ENCODE peak calls at places on chromosomes 13 and 19, in four cellular contexts. X is stimulated activated CD8-positive, alpha-beta memory T cell treated with anti-CD3 and anti-CD28 coated beads, Interleukin-2, amount 100 ng/mL, for 48 hours; P is effector memory CD8-positive, alpha-beta T cell; Z is EL. F is an unnamed sample.

GRCh38 chr13:55307909-55308308 is 1832.8 kb upstream of the PRR20A start:
- DNase-seq in X (no peak), Z (no peak), P (no peak), F (no peak)

GRCh38 chr13:39635564-39635963 is 19.9 kb upstream of the COG6 start:
- DNase-seq in P (no peak), Z (no peak), X (no peak), F (no peak)

GRCh38 chr19:8361921-8362793 is 1.8 kb upstream of the ANGPTL4 start:
- DNase-seq in P (no peak), Z (peak; percentile 99), X (no peak), F (peak; percentile 98)

GRCh38 chr19:28539759-28540158 is 673.2 kb downstream of the UQCRFS1 start:
- DNase-seq in P (no peak), Z (no peak), X (no peak), F (no peak)

GRCh38 chr19:13100031-13100588 is 2.5 kb downstream of the LYL1 start:
- DNase-seq in X (no peak), Z (no peak), P (peak; percentile 76), F (no peak)

GRCh38 chr19:46211201-46211881 is 18.2 kb upstream of the IGFL1 start:
- DNase-seq in P (no peak), X (no peak), Z (peak; percentile 18), F (peak; percentile 80)

GRCh38 chr19:53196777-53197396 is 3.7 kb upstream of the ZNF665 start:
- DNase-seq in X (peak; percentile 89), P (peak; percentile 90), Z (peak; percentile 91), F (peak; percentile 61)

GRCh38 chr13:64397699-64398098 is 2832.4 kb downstream of the PCDH9 start:
- DNase-seq in X (no peak), P (no peak), Z (peak; percentile 33), F (no peak)

GRCh38 chr13:110841846-110842245 is 73.0 kb downstream of the ANKRD10 start:
- DNase-seq in X (no peak), P (no peak), Z (peak; percentile 72), F (peak; percentile 22)

GRCh38 chr13:52405767-52406494 is at the start of gene THSD1:
- DNase-seq in P (no peak), Z (peak; percentile 64), X (no peak), F (no peak)

F was measured in renal cortical epithelial cell.